ENCODE peak calls at places on chromosomes 16 and 17, in seven cellular contexts. M is H7, Y is left ventricle myocardium inferior, L is cardiac fibroblast, Z is AG08395, H is NCI-H1436, C is cerebellar cortex. W is an unnamed sample.

GRCh38 chr17:19384723-19385391 is 2.1 kb downstream of the MFAP4 start:
- DNase-seq in M (peak), Y (peak), L (peak), Z (peak), H (peak), C (no peak), W (no peak)

GRCh38 chr17:68886401-68886800 is 68.8 kb downstream of the ABCA8 start:
- DNase-seq in M (no peak), Y (no peak), L (no peak), Z (no peak), H (no peak), C (no peak), W (no peak)

GRCh38 chr17:14033166-14033565 is 36.1 kb upstream of the COX10 start:
- DNase-seq in M (no peak), Y (no peak), L (no peak), Z (no peak), H (no peak), C (no peak), W (no peak)

GRCh38 chr16:65426484-65426883 is 304.6 kb upstream of the CDH11 start:
- DNase-seq in M (no peak), Y (no peak), L (no peak), Z (no peak), H (no peak), C (no peak), W (no peak)

GRCh38 chr16:87860553-87861299 is 8.6 kb downstream of the SLC7A5 start:
- DNase-seq in M (peak), Y (no peak), L (peak), Z (peak), H (no peak), C (no peak), W (no peak)

GRCh38 chr17:61349350-61349749 is 50.3 kb upstream of the TBX2 start:
- DNase-seq in M (no peak), Y (no peak), L (no peak), Z (no peak), H (no peak), C (no peak), W (no peak)

GRCh38 chr17:40922239-40922638 is 15.2 kb downstream of the KRT23 start:
- DNase-seq in M (no peak), Y (no peak), L (peak), Z (peak), H (no peak), C (no peak), W (no peak)

GRCh38 chr17:17897442-17897841 is 60.7 kb upstream of the SREBF1 start:
- DNase-seq in M (no peak), Y (no peak), L (no peak), Z (no peak), H (no peak), C (no peak), W (no peak)

GRCh38 chr16:84027607-84028006 is 15.0 kb downstream of the SLC38A8 start:
- DNase-seq in M (peak), Y (no peak), L (no peak), Z (no peak), H (no peak), C (peak), W (peak)

GRCh38 chr17:28470266-28471126 is 2.9 kb upstream of the SLC13A2 start:
- DNase-seq in M (no peak), Y (no peak), L (no peak), Z (no peak), H (no peak), C (no peak), W (no peak)

GRCh38 chr17:19728114-19728495 is 11.7 kb upstream of the SLC47A2 start:
- DNase-seq in M (no peak), Y (peak), L (peak), Z (peak), H (peak), C (peak), W (peak)

GRCh38 chr17:50210249-50211225 is 9.1 kb upstream of the COL1A1 start:
- DNase-seq in M (peak), Y (peak), L (peak), Z (peak), H (no peak), C (peak), W (no peak)

GRCh38 chr16:58264961-58265479 is 29.8 kb downstream of the PRSS54 start:
- DNase-seq in M (no peak), Y (no peak), L (peak), Z (peak), H (no peak), C (no peak), W (no peak)

GRCh38 chr17:43928606-43929005 is 13.7 kb downstream of the PPY start:
- DNase-seq in M (no peak), Y (no peak), L (no peak), Z (no peak), H (no peak), C (no peak), W (no peak)

W was measured in cerebellum.